ENCODE peak calls at places on chromosomes 5 and 9, in ten cellular contexts. One of them, this sample, is unnamed.

GRCh38 chr5:167549763-167550162 is 741.7 kb upstream of the WWC1 start:
- DNase-seq in occipital lobe: no peak
- DNase-seq in sigmoid colon: no peak
- DNase-seq in iris pigment epithelial cell: no peak
- DNase-seq in naive thymus-derived CD8-positive, alpha-beta T cell: no peak
- DNase-seq in NCI-H1436: no peak
- DNase-seq in GM03348: peak
- DNase-seq in HCEC 1CT: no peak
- DNase-seq in stimulated activated CD8-positive, alpha-beta memory T cell treated with anti-CD3 and anti-CD28 coated beads, Interleukin-15, amount 100 ng/mL, for 48 hours: no peak
- DNase-seq in Panc1: no peak
- DNase-seq in this sample: no peak

GRCh38 chr9:76403352-76403751 is 9.1 kb upstream of the RFK start:
- DNase-seq in NCI-H1436: no peak
- DNase-seq in stimulated activated CD8-positive, alpha-beta memory T cell treated with anti-CD3 and anti-CD28 coated beads, Interleukin-15, amount 100 ng/mL, for 48 hours: no peak
- DNase-seq in occipital lobe: no peak
- DNase-seq in iris pigment epithelial cell: peak
- DNase-seq in Panc1: no peak
- DNase-seq in sigmoid colon: no peak
- DNase-seq in HCEC 1CT: peak
- DNase-seq in GM03348: peak
- DNase-seq in naive thymus-derived CD8-positive, alpha-beta T cell: no peak
- DNase-seq in this sample: peak

GRCh38 chr5:12876541-12877298 is 972.5 kb upstream of the CTNND2 start:
- DNase-seq in HCEC 1CT: no peak
- DNase-seq in occipital lobe: no peak
- DNase-seq in naive thymus-derived CD8-positive, alpha-beta T cell: no peak
- DNase-seq in iris pigment epithelial cell: no peak
- DNase-seq in sigmoid colon: no peak
- DNase-seq in NCI-H1436: no peak
- DNase-seq in GM03348: no peak
- DNase-seq in stimulated activated CD8-positive, alpha-beta memory T cell treated with anti-CD3 and anti-CD28 coated beads, Interleukin-15, amount 100 ng/mL, for 48 hours: no peak
- DNase-seq in Panc1: no peak
- DNase-seq in this sample: no peak

GRCh38 chr5:9523090-9523813 is 22.6 kb downstream of the SEMA5A start:
- DNase-seq in iris pigment epithelial cell: peak
- DNase-seq in naive thymus-derived CD8-positive, alpha-beta T cell: no peak
- DNase-seq in occipital lobe: no peak
- DNase-seq in HCEC 1CT: no peak
- DNase-seq in NCI-H1436: no peak
- DNase-seq in Panc1: no peak
- DNase-seq in stimulated activated CD8-positive, alpha-beta memory T cell treated with anti-CD3 and anti-CD28 coated beads, Interleukin-15, amount 100 ng/mL, for 48 hours: no peak
- DNase-seq in GM03348: peak
- DNase-seq in sigmoid colon: no peak
- DNase-seq in this sample: peak

GRCh38 chr5:96247097-96247675 is 185.9 kb downstream of the PCSK1 start:
- DNase-seq in NCI-H1436: no peak
- DNase-seq in stimulated activated CD8-positive, alpha-beta memory T cell treated with anti-CD3 and anti-CD28 coated beads, Interleukin-15, amount 100 ng/mL, for 48 hours: no peak
- DNase-seq in GM03348: peak
- DNase-seq in HCEC 1CT: no peak
- DNase-seq in naive thymus-derived CD8-positive, alpha-beta T cell: no peak
- DNase-seq in iris pigment epithelial cell: no peak
- DNase-seq in sigmoid colon: no peak
- DNase-seq in occipital lobe: no peak
- DNase-seq in Panc1: no peak
- DNase-seq in this sample: peak

GRCh38 chr5:61423487-61424157 is 91.6 kb downstream of the ZSWIM6 start:
- DNase-seq in NCI-H1436: no peak
- DNase-seq in HCEC 1CT: no peak
- DNase-seq in stimulated activated CD8-positive, alpha-beta memory T cell treated with anti-CD3 and anti-CD28 coated beads, Interleukin-15, amount 100 ng/mL, for 48 hours: no peak
- DNase-seq in sigmoid colon: no peak
- DNase-seq in occipital lobe: no peak
- DNase-seq in Panc1: no peak
- DNase-seq in GM03348: no peak
- DNase-seq in iris pigment epithelial cell: no peak
- DNase-seq in naive thymus-derived CD8-positive, alpha-beta T cell: no peak
- DNase-seq in this sample: peak

GRCh38 chr5:140312067-140312790 is 9.3 kb upstream of the PFDN1 start:
- DNase-seq in occipital lobe: no peak
- DNase-seq in GM03348: peak
- DNase-seq in HCEC 1CT: peak
- DNase-seq in iris pigment epithelial cell: peak
- DNase-seq in sigmoid colon: peak
- DNase-seq in naive thymus-derived CD8-positive, alpha-beta T cell: no peak
- DNase-seq in Panc1: peak
- DNase-seq in NCI-H1436: no peak
- DNase-seq in stimulated activated CD8-positive, alpha-beta memory T cell treated with anti-CD3 and anti-CD28 coated beads, Interleukin-15, amount 100 ng/mL, for 48 hours: no peak
- DNase-seq in this sample: peak

GRCh38 chr9:124342402-124342945 is 72.8 kb downstream of the PSMB7 start:
- DNase-seq in iris pigment epithelial cell: peak
- DNase-seq in stimulated activated CD8-positive, alpha-beta memory T cell treated with anti-CD3 and anti-CD28 coated beads, Interleukin-15, amount 100 ng/mL, for 48 hours: no peak
- DNase-seq in occipital lobe: no peak
- DNase-seq in HCEC 1CT: peak
- DNase-seq in Panc1: no peak
- DNase-seq in naive thymus-derived CD8-positive, alpha-beta T cell: no peak
- DNase-seq in NCI-H1436: no peak
- DNase-seq in GM03348: no peak
- DNase-seq in sigmoid colon: no peak
- DNase-seq in this sample: peak

GRCh38 chr5:176587398-176587797 is 22.6 kb downstream of the GPRIN1 start:
- DNase-seq in occipital lobe: no peak
- DNase-seq in naive thymus-derived CD8-positive, alpha-beta T cell: no peak
- DNase-seq in GM03348: no peak
- DNase-seq in sigmoid colon: no peak
- DNase-seq in NCI-H1436: no peak
- DNase-seq in stimulated activated CD8-positive, alpha-beta memory T cell treated with anti-CD3 and anti-CD28 coated beads, Interleukin-15, amount 100 ng/mL, for 48 hours: no peak
- DNase-seq in HCEC 1CT: no peak
- DNase-seq in iris pigment epithelial cell: no peak
- DNase-seq in Panc1: no peak
- DNase-seq in this sample: no peak

GRCh38 chr9:125867752-125868400 is 120.7 kb downstream of the PBX3 start:
- DNase-seq in NCI-H1436: no peak
- DNase-seq in iris pigment epithelial cell: peak
- DNase-seq in HCEC 1CT: peak
- DNase-seq in stimulated activated CD8-positive, alpha-beta memory T cell treated with anti-CD3 and anti-CD28 coated beads, Interleukin-15, amount 100 ng/mL, for 48 hours: no peak
- DNase-seq in occipital lobe: no peak
- DNase-seq in sigmoid colon: no peak
- DNase-seq in GM03348: no peak
- DNase-seq in naive thymus-derived CD8-positive, alpha-beta T cell: no peak
- DNase-seq in Panc1: no peak
- DNase-seq in this sample: no peak

GRCh38 chr5:43425965-43426364 is 13.8 kb upstream of the CCL28 start:
- DNase-seq in stimulated activated CD8-positive, alpha-beta memory T cell treated with anti-CD3 and anti-CD28 coated beads, Interleukin-15, amount 100 ng/mL, for 48 hours: no peak
- DNase-seq in NCI-H1436: no peak
- DNase-seq in naive thymus-derived CD8-positive, alpha-beta T cell: no peak
- DNase-seq in iris pigment epithelial cell: peak
- DNase-seq in occipital lobe: no peak
- DNase-seq in GM03348: peak
- DNase-seq in Panc1: no peak
- DNase-seq in HCEC 1CT: peak
- DNase-seq in sigmoid colon: no peak
- DNase-seq in this sample: peak

GRCh38 chr9:77876091-77876490 is 155.5 kb downstream of the GNAQ start:
- DNase-seq in iris pigment epithelial cell: no peak
- DNase-seq in sigmoid colon: no peak
- DNase-seq in naive thymus-derived CD8-positive, alpha-beta T cell: no peak
- DNase-seq in NCI-H1436: no peak
- DNase-seq in occipital lobe: no peak
- DNase-seq in GM03348: peak
- DNase-seq in HCEC 1CT: no peak
- DNase-seq in Panc1: no peak
- DNase-seq in stimulated activated CD8-positive, alpha-beta memory T cell treated with anti-CD3 and anti-CD28 coated beads, Interleukin-15, amount 100 ng/mL, for 48 hours: no peak
- DNase-seq in this sample: peak

GRCh38 chr5:65205016-65205415 is 276.7 kb downstream of the ADAMTS6 start:
- DNase-seq in HCEC 1CT: peak
- DNase-seq in GM03348: no peak
- DNase-seq in stimulated activated CD8-positive, alpha-beta memory T cell treated with anti-CD3 and anti-CD28 coated beads, Interleukin-15, amount 100 ng/mL, for 48 hours: no peak
- DNase-seq in naive thymus-derived CD8-positive, alpha-beta T cell: no peak
- DNase-seq in Panc1: no peak
- DNase-seq in occipital lobe: no peak
- DNase-seq in iris pigment epithelial cell: peak
- DNase-seq in NCI-H1436: no peak
- DNase-seq in sigmoid colon: no peak
- DNase-seq in this sample: no peak

GRCh38 chr5:132136906-132137305 is 63.3 kb downstream of the CSF2 start:
- DNase-seq in occipital lobe: no peak
- DNase-seq in naive thymus-derived CD8-positive, alpha-beta T cell: no peak
- DNase-seq in NCI-H1436: no peak
- DNase-seq in GM03348: peak
- DNase-seq in iris pigment epithelial cell: peak
- DNase-seq in sigmoid colon: no peak
- DNase-seq in HCEC 1CT: peak
- DNase-seq in stimulated activated CD8-positive, alpha-beta memory T cell treated with anti-CD3 and anti-CD28 coated beads, Interleukin-15, amount 100 ng/mL, for 48 hours: no peak
- DNase-seq in Panc1: no peak
- DNase-seq in this sample: no peak

GRCh38 chr5:5335708-5336211 is 86.7 kb upstream of the ICE1 start:
- DNase-seq in Panc1: peak
- DNase-seq in stimulated activated CD8-positive, alpha-beta memory T cell treated with anti-CD3 and anti-CD28 coated beads, Interleukin-15, amount 100 ng/mL, for 48 hours: no peak
- DNase-seq in NCI-H1436: no peak
- DNase-seq in GM03348: peak
- DNase-seq in naive thymus-derived CD8-positive, alpha-beta T cell: no peak
- DNase-seq in iris pigment epithelial cell: peak
- DNase-seq in occipital lobe: no peak
- DNase-seq in HCEC 1CT: no peak
- DNase-seq in sigmoid colon: no peak
- DNase-seq in this sample: peak

GRCh38 chr5:156295434-156295833 is 31.5 kb upstream of the SGCD start:
- DNase-seq in HCEC 1CT: no peak
- DNase-seq in GM03348: no peak
- DNase-seq in naive thymus-derived CD8-positive, alpha-beta T cell: no peak
- DNase-seq in iris pigment epithelial cell: no peak
- DNase-seq in Panc1: no peak
- DNase-seq in stimulated activated CD8-positive, alpha-beta memory T cell treated with anti-CD3 and anti-CD28 coated beads, Interleukin-15, amount 100 ng/mL, for 48 hours: no peak
- DNase-seq in occipital lobe: no peak
- DNase-seq in sigmoid colon: no peak
- DNase-seq in NCI-H1436: no peak
- DNase-seq in this sample: no peak

GRCh38 chr9:6827370-6827949 is 69.7 kb downstream of the KDM4C start:
- DNase-seq in naive thymus-derived CD8-positive, alpha-beta T cell: peak
- DNase-seq in GM03348: peak
- DNase-seq in Panc1: no peak
- DNase-seq in iris pigment epithelial cell: peak
- DNase-seq in sigmoid colon: no peak
- DNase-seq in occipital lobe: no peak
- DNase-seq in NCI-H1436: peak
- DNase-seq in HCEC 1CT: peak
- DNase-seq in stimulated activated CD8-positive, alpha-beta memory T cell treated with anti-CD3 and anti-CD28 coated beads, Interleukin-15, amount 100 ng/mL, for 48 hours: no peak
- DNase-seq in this sample: peak

GRCh38 chr9:98373622-98374021 is 118.2 kb upstream of the TBC1D2 start:
- DNase-seq in NCI-H1436: no peak
- DNase-seq in GM03348: peak
- DNase-seq in HCEC 1CT: peak
- DNase-seq in stimulated activated CD8-positive, alpha-beta memory T cell treated with anti-CD3 and anti-CD28 coated beads, Interleukin-15, amount 100 ng/mL, for 48 hours: no peak
- DNase-seq in naive thymus-derived CD8-positive, alpha-beta T cell: no peak
- DNase-seq in iris pigment epithelial cell: no peak
- DNase-seq in sigmoid colon: no peak
- DNase-seq in occipital lobe: no peak
- DNase-seq in Panc1: no peak
- DNase-seq in this sample: no peak

GRCh38 chr9:110058304-110058953 is 149.5 kb downstream of the C9orf152 start:
- DNase-seq in sigmoid colon: no peak
- DNase-seq in NCI-H1436: peak
- DNase-seq in Panc1: no peak
- DNase-seq in GM03348: no peak
- DNase-seq in iris pigment epithelial cell: peak
- DNase-seq in HCEC 1CT: peak
- DNase-seq in occipital lobe: no peak
- DNase-seq in stimulated activated CD8-positive, alpha-beta memory T cell treated with anti-CD3 and anti-CD28 coated beads, Interleukin-15, amount 100 ng/mL, for 48 hours: no peak
- DNase-seq in naive thymus-derived CD8-positive, alpha-beta T cell: peak
- DNase-seq in this sample: peak

GRCh38 chr5:17359451-17359965 is 138.5 kb upstream of the TAF11L2 start:
- DNase-seq in GM03348: peak
- DNase-seq in iris pigment epithelial cell: peak
- DNase-seq in occipital lobe: no peak
- DNase-seq in NCI-H1436: no peak
- DNase-seq in naive thymus-derived CD8-positive, alpha-beta T cell: no peak
- DNase-seq in Panc1: no peak
- DNase-seq in sigmoid colon: no peak
- DNase-seq in stimulated activated CD8-positive, alpha-beta memory T cell treated with anti-CD3 and anti-CD28 coated beads, Interleukin-15, amount 100 ng/mL, for 48 hours: no peak
- DNase-seq in HCEC 1CT: peak
- DNase-seq in this sample: peak

GRCh38 chr9:114027159-114027895 is 50.8 kb downstream of the AMBP start:
- DNase-seq in naive thymus-derived CD8-positive, alpha-beta T cell: no peak
- DNase-seq in GM03348: no peak
- DNase-seq in stimulated activated CD8-positive, alpha-beta memory T cell treated with anti-CD3 and anti-CD28 coated beads, Interleukin-15, amount 100 ng/mL, for 48 hours: no peak
- DNase-seq in HCEC 1CT: no peak
- DNase-seq in Panc1: no peak
- DNase-seq in occipital lobe: no peak
- DNase-seq in sigmoid colon: peak
- DNase-seq in iris pigment epithelial cell: no peak
- DNase-seq in NCI-H1436: no peak
- DNase-seq in this sample: no peak

GRCh38 chr9:32378993-32379729 is 5.3 kb upstream of the ACO1 start:
- DNase-seq in occipital lobe: peak
- DNase-seq in Panc1: peak
- DNase-seq in stimulated activated CD8-positive, alpha-beta memory T cell treated with anti-CD3 and anti-CD28 coated beads, Interleukin-15, amount 100 ng/mL, for 48 hours: no peak
- DNase-seq in sigmoid colon: no peak
- DNase-seq in HCEC 1CT: peak
- DNase-seq in iris pigment epithelial cell: peak
- DNase-seq in NCI-H1436: peak
- DNase-seq in GM03348: peak
- DNase-seq in naive thymus-derived CD8-positive, alpha-beta T cell: peak
- DNase-seq in this sample: peak

GRCh38 chr5:37875051-37875787 is 35.4 kb upstream of the GDNF start:
- DNase-seq in NCI-H1436: no peak
- DNase-seq in GM03348: peak
- DNase-seq in naive thymus-derived CD8-positive, alpha-beta T cell: no peak
- DNase-seq in iris pigment epithelial cell: peak
- DNase-seq in HCEC 1CT: peak
- DNase-seq in stimulated activated CD8-positive, alpha-beta memory T cell treated with anti-CD3 and anti-CD28 coated beads, Interleukin-15, amount 100 ng/mL, for 48 hours: no peak
- DNase-seq in Panc1: no peak
- DNase-seq in sigmoid colon: no peak
- DNase-seq in occipital lobe: no peak
- DNase-seq in this sample: peak

GRCh38 chr5:125006011-125006685 is 259.7 kb upstream of the ZNF608 start:
- DNase-seq in sigmoid colon: no peak
- DNase-seq in occipital lobe: no peak
- DNase-seq in Panc1: no peak
- DNase-seq in naive thymus-derived CD8-positive, alpha-beta T cell: no peak
- DNase-seq in GM03348: no peak
- DNase-seq in stimulated activated CD8-positive, alpha-beta memory T cell treated with anti-CD3 and anti-CD28 coated beads, Interleukin-15, amount 100 ng/mL, for 48 hours: no peak
- DNase-seq in HCEC 1CT: no peak
- DNase-seq in iris pigment epithelial cell: no peak
- DNase-seq in NCI-H1436: peak
- DNase-seq in this sample: no peak

GRCh38 chr9:8867148-8867547 is 1067.6 kb upstream of the DMAC1 start:
- DNase-seq in sigmoid colon: no peak
- DNase-seq in occipital lobe: no peak
- DNase-seq in iris pigment epithelial cell: no peak
- DNase-seq in Panc1: no peak
- DNase-seq in HCEC 1CT: no peak
- DNase-seq in stimulated activated CD8-positive, alpha-beta memory T cell treated with anti-CD3 and anti-CD28 coated beads, Interleukin-15, amount 100 ng/mL, for 48 hours: no peak
- DNase-seq in GM03348: no peak
- DNase-seq in naive thymus-derived CD8-positive, alpha-beta T cell: no peak
- DNase-seq in NCI-H1436: no peak
- DNase-seq in this sample: no peak

GRCh38 chr9:19946446-19947109 is 157.7 kb upstream of the SLC24A2 start:
- DNase-seq in naive thymus-derived CD8-positive, alpha-beta T cell: no peak
- DNase-seq in stimulated activated CD8-positive, alpha-beta memory T cell treated with anti-CD3 and anti-CD28 coated beads, Interleukin-15, amount 100 ng/mL, for 48 hours: no peak
- DNase-seq in occipital lobe: no peak
- DNase-seq in iris pigment epithelial cell: peak
- DNase-seq in Panc1: no peak
- DNase-seq in NCI-H1436: no peak
- DNase-seq in HCEC 1CT: peak
- DNase-seq in sigmoid colon: no peak
- DNase-seq in GM03348: peak
- DNase-seq in this sample: peak

GRCh38 chr5:155094455-155094854 is 80.9 kb downstream of the KIF4B start:
- DNase-seq in HCEC 1CT: no peak
- DNase-seq in NCI-H1436: no peak
- DNase-seq in iris pigment epithelial cell: no peak
- DNase-seq in occipital lobe: no peak
- DNase-seq in Panc1: no peak
- DNase-seq in naive thymus-derived CD8-positive, alpha-beta T cell: no peak
- DNase-seq in stimulated activated CD8-positive, alpha-beta memory T cell treated with anti-CD3 and anti-CD28 coated beads, Interleukin-15, amount 100 ng/mL, for 48 hours: no peak
- DNase-seq in GM03348: no peak
- DNase-seq in sigmoid colon: no peak
- DNase-seq in this sample: no peak

GRCh38 chr5:32833127-32833526 is 122.0 kb downstream of the NPR3 start:
- DNase-seq in iris pigment epithelial cell: no peak
- DNase-seq in stimulated activated CD8-positive, alpha-beta memory T cell treated with anti-CD3 and anti-CD28 coated beads, Interleukin-15, amount 100 ng/mL, for 48 hours: no peak
- DNase-seq in occipital lobe: no peak
- DNase-seq in GM03348: no peak
- DNase-seq in HCEC 1CT: no peak
- DNase-seq in sigmoid colon: no peak
- DNase-seq in Panc1: no peak
- DNase-seq in naive thymus-derived CD8-positive, alpha-beta T cell: no peak
- DNase-seq in NCI-H1436: no peak
- DNase-seq in this sample: no peak

This sample was measured in mesenchymal stem cell.